ENCODE peak calls at places on chromosomes 12 and 14, in seven cellular contexts. One of them, this sample, is unnamed.

GRCh38 chr12:50734409-50735263 is 29.3 kb upstream of the ATF1 start:
- DNase-seq in stomach: no peak
- DNase-seq in breast epithelium: no peak
- DNase-seq in HCT116: peak
- DNase-seq in GM12891: peak
- DNase-seq in Panc1: peak
- DNase-seq in SK-N-SH: peak
- DNase-seq in this sample: no peak

GRCh38 chr14:94483071-94483451 is 7.1 kb upstream of the SERPINA9 start:
- DNase-seq in SK-N-SH: no peak
- DNase-seq in stomach: no peak
- DNase-seq in HCT116: no peak
- DNase-seq in breast epithelium: no peak
- DNase-seq in GM12891: no peak
- DNase-seq in Panc1: no peak
- DNase-seq in this sample: no peak

GRCh38 chr12:12087693-12088034 is 16.9 kb downstream of the BCL2L14 start:
- DNase-seq in Panc1: no peak
- DNase-seq in HCT116: no peak
- DNase-seq in stomach: no peak
- DNase-seq in GM12891: no peak
- DNase-seq in breast epithelium: no peak
- DNase-seq in SK-N-SH: no peak
- DNase-seq in this sample: no peak

GRCh38 chr12:109732321-109733305 is 19.0 kb downstream of the FAM222A start:
- DNase-seq in stomach: peak
- DNase-seq in GM12891: no peak
- DNase-seq in breast epithelium: peak
- DNase-seq in Panc1: no peak
- DNase-seq in SK-N-SH: peak
- DNase-seq in HCT116: no peak
- DNase-seq in this sample: no peak

GRCh38 chr14:95211721-95212504 is 54.6 kb upstream of the DICER1 start:
- DNase-seq in stomach: peak
- DNase-seq in HCT116: no peak
- DNase-seq in breast epithelium: no peak
- DNase-seq in Panc1: no peak
- DNase-seq in SK-N-SH: no peak
- DNase-seq in GM12891: no peak
- DNase-seq in this sample: no peak

GRCh38 chr12:123242083-123242904 is 9.1 kb downstream of the MTRFR start:
- DNase-seq in breast epithelium: no peak
- DNase-seq in HCT116: no peak
- DNase-seq in SK-N-SH: no peak
- DNase-seq in Panc1: no peak
- DNase-seq in GM12891: no peak
- DNase-seq in stomach: no peak
- DNase-seq in this sample: no peak

GRCh38 chr12:28611115-28611435 is 420.8 kb downstream of the CCDC91 start:
- DNase-seq in stomach: no peak
- DNase-seq in GM12891: no peak
- DNase-seq in Panc1: no peak
- DNase-seq in SK-N-SH: no peak
- DNase-seq in HCT116: peak
- DNase-seq in breast epithelium: no peak
- DNase-seq in this sample: no peak

GRCh38 chr14:33509927-33510535 is 440.8 kb downstream of the EGLN3 start:
- DNase-seq in SK-N-SH: no peak
- DNase-seq in breast epithelium: no peak
- DNase-seq in stomach: no peak
- DNase-seq in Panc1: no peak
- DNase-seq in HCT116: no peak
- DNase-seq in GM12891: no peak
- DNase-seq in this sample: no peak

GRCh38 chr12:118748478-118749380 is 232.6 kb upstream of the SRRM4 start:
- DNase-seq in Panc1: no peak
- DNase-seq in HCT116: no peak
- DNase-seq in GM12891: no peak
- DNase-seq in SK-N-SH: no peak
- DNase-seq in stomach: no peak
- DNase-seq in breast epithelium: no peak
- DNase-seq in this sample: no peak

GRCh38 chr12:6393109-6393508 is 9.1 kb downstream of the LTBR start:
- DNase-seq in GM12891: no peak
- DNase-seq in HCT116: no peak
- DNase-seq in SK-N-SH: no peak
- DNase-seq in Panc1: no peak
- DNase-seq in breast epithelium: no peak
- DNase-seq in stomach: no peak
- DNase-seq in this sample: no peak

GRCh38 chr12:120496353-120497340 is 734 bp downstream of the DYNLL1 start:
- DNase-seq in Panc1: no peak
- DNase-seq in stomach: peak
- DNase-seq in breast epithelium: peak
- DNase-seq in GM12891: peak
- DNase-seq in SK-N-SH: peak
- DNase-seq in HCT116: no peak
- DNase-seq in this sample: peak

GRCh38 chr14:41973178-41973577 is 366.5 kb downstream of the LRFN5 start:
- DNase-seq in SK-N-SH: no peak
- DNase-seq in stomach: no peak
- DNase-seq in Panc1: no peak
- DNase-seq in HCT116: no peak
- DNase-seq in breast epithelium: no peak
- DNase-seq in GM12891: no peak
- DNase-seq in this sample: no peak

GRCh38 chr14:65100905-65101541 is 1.3 kb downstream of the MAX start:
- DNase-seq in SK-N-SH: no peak
- DNase-seq in breast epithelium: no peak
- DNase-seq in GM12891: no peak
- DNase-seq in stomach: no peak
- DNase-seq in HCT116: no peak
- DNase-seq in Panc1: no peak
- DNase-seq in this sample: no peak

GRCh38 chr12:67748761-67749075 is 100.2 kb downstream of the DYRK2 start:
- DNase-seq in GM12891: no peak
- DNase-seq in SK-N-SH: no peak
- DNase-seq in breast epithelium: no peak
- DNase-seq in HCT116: peak
- DNase-seq in stomach: no peak
- DNase-seq in Panc1: no peak
- DNase-seq in this sample: no peak

GRCh38 chr14:105844810-105845724 is 318.7 kb downstream of the TMEM121 start:
- DNase-seq in HCT116: no peak
- DNase-seq in breast epithelium: peak
- DNase-seq in Panc1: no peak
- DNase-seq in stomach: no peak
- DNase-seq in SK-N-SH: no peak
- DNase-seq in GM12891: no peak
- DNase-seq in this sample: no peak

GRCh38 chr12:49863946-49864816 is 21.3 kb upstream of the BCDIN3D start:
- DNase-seq in GM12891: no peak
- DNase-seq in Panc1: no peak
- DNase-seq in breast epithelium: no peak
- DNase-seq in HCT116: no peak
- DNase-seq in SK-N-SH: no peak
- DNase-seq in stomach: no peak
- DNase-seq in this sample: no peak

GRCh38 chr12:66060361-66060907 is 70.1 kb downstream of the LLPH start:
- DNase-seq in stomach: no peak
- DNase-seq in Panc1: no peak
- DNase-seq in GM12891: no peak
- DNase-seq in breast epithelium: no peak
- DNase-seq in HCT116: no peak
- DNase-seq in SK-N-SH: no peak
- DNase-seq in this sample: no peak

GRCh38 chr12:92629349-92630065 is 73.3 kb upstream of the PLEKHG7 start:
- DNase-seq in stomach: peak
- DNase-seq in HCT116: no peak
- DNase-seq in SK-N-SH: no peak
- DNase-seq in breast epithelium: peak
- DNase-seq in GM12891: no peak
- DNase-seq in Panc1: no peak
- DNase-seq in this sample: no peak

GRCh38 chr14:21197418-21198205 is 41.7 kb upstream of the OR5AU1 start:
- DNase-seq in SK-N-SH: no peak
- DNase-seq in HCT116: no peak
- DNase-seq in breast epithelium: no peak
- DNase-seq in GM12891: no peak
- DNase-seq in Panc1: no peak
- DNase-seq in stomach: no peak
- DNase-seq in this sample: no peak
- TF ChIP-seq POLR2AphosphoS5 in SK-N-SH: peak
- TF ChIP-seq POLR2AphosphoS5 in HCT116: no peak
- TF ChIP-seq POLR2AphosphoS5 in breast epithelium: no peak
- TF ChIP-seq POLR2AphosphoS5 in GM12891: no peak
- TF ChIP-seq POLR2AphosphoS5 in Panc1: no peak
- TF ChIP-seq POLR2AphosphoS5 in stomach: no peak
- TF ChIP-seq POLR2AphosphoS5 in this sample: no peak

DNA sequence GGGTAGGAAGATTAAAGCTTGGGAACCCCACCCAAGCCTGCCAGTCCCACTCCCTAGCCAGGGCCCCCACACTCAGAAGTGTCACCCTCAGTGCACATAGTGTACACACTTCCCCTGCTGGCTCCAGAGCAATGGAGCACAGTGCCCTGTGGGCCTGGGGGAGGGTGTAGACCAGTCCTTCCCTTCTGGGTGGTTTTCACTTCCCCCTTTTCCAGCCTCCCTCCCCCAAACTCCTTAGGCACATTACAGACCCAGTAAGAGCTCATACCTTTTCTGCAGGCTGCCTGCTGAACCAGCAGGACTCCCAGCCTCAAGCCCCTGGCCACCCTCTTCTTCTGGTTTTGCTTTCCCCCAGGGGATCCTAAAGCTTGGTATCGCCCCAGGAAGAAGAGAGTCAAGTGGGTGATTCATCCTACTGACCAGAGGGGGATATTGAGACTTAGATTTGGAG is at the start of gene ZNF385A:
- DNase-seq in Panc1: no peak
- DNase-seq in breast epithelium: no peak
- DNase-seq in GM12891: no peak
- DNase-seq in stomach: no peak
- DNase-seq in HCT116: no peak
- DNase-seq in SK-N-SH: no peak
- DNase-seq in this sample: no peak
- TF ChIP-seq POLR2AphosphoS5 in Panc1: no peak
- TF ChIP-seq POLR2AphosphoS5 in breast epithelium: no peak
- TF ChIP-seq POLR2AphosphoS5 in GM12891: no peak
- TF ChIP-seq POLR2AphosphoS5 in stomach: no peak
- TF ChIP-seq POLR2AphosphoS5 in HCT116: no peak
- TF ChIP-seq POLR2AphosphoS5 in SK-N-SH: no peak
- TF ChIP-seq POLR2AphosphoS5 in this sample: no peak

GRCh38 chr14:77087631-77088030 is 10.4 kb upstream of the CIPC start:
- DNase-seq in stomach: no peak
- DNase-seq in breast epithelium: no peak
- DNase-seq in Panc1: no peak
- DNase-seq in GM12891: no peak
- DNase-seq in SK-N-SH: no peak
- DNase-seq in HCT116: no peak
- DNase-seq in this sample: no peak

GRCh38 chr14:77088645-77089044 is 9.4 kb upstream of the CIPC start:
- DNase-seq in breast epithelium: no peak
- DNase-seq in HCT116: no peak
- DNase-seq in SK-N-SH: no peak
- DNase-seq in stomach: no peak
- DNase-seq in Panc1: no peak
- DNase-seq in GM12891: no peak
- DNase-seq in this sample: no peak

GRCh38 chr14:77086017-77086727 is 11.9 kb upstream of the CIPC start:
- DNase-seq in SK-N-SH: no peak
- DNase-seq in breast epithelium: no peak
- DNase-seq in HCT116: no peak
- DNase-seq in Panc1: no peak
- DNase-seq in GM12891: no peak
- DNase-seq in stomach: no peak
- DNase-seq in this sample: no peak

GRCh38 chr14:77086951-77087350 is 11.1 kb upstream of the CIPC start:
- DNase-seq in GM12891: no peak
- DNase-seq in stomach: no peak
- DNase-seq in breast epithelium: no peak
- DNase-seq in Panc1: no peak
- DNase-seq in HCT116: no peak
- DNase-seq in SK-N-SH: no peak
- DNase-seq in this sample: no peak

DNA sequence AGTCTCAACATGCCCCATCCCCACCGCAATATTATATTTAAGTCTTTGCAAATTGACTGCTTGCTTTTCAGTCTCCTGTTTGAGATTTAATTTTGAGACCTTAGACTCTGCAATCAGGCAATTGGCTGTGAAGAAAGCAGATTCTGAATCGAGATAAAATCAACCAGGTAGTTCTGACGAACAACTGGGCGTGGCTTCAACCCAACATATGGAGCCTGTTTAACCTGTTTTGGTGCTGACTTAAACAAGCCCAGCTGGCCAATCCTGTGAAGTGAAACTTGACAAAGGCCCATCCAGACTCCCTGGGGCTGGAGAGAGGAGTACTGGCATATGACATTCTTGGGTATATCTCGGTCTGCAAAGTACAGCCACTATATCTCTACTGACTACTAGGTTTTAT is 9.8 kb upstream of the CIPC start:
- DNase-seq in SK-N-SH: no peak
- DNase-seq in GM12891: no peak
- DNase-seq in Panc1: no peak
- DNase-seq in HCT116: peak
- DNase-seq in stomach: peak
- DNase-seq in breast epithelium: peak
- DNase-seq in this sample: no peak
- TF ChIP-seq POLR2AphosphoS5 in SK-N-SH: no peak
- TF ChIP-seq POLR2AphosphoS5 in GM12891: no peak
- TF ChIP-seq POLR2AphosphoS5 in Panc1: no peak
- TF ChIP-seq POLR2AphosphoS5 in HCT116: no peak
- TF ChIP-seq POLR2AphosphoS5 in stomach: peak
- TF ChIP-seq POLR2AphosphoS5 in breast epithelium: peak
- TF ChIP-seq POLR2AphosphoS5 in this sample: no peak

DNA sequence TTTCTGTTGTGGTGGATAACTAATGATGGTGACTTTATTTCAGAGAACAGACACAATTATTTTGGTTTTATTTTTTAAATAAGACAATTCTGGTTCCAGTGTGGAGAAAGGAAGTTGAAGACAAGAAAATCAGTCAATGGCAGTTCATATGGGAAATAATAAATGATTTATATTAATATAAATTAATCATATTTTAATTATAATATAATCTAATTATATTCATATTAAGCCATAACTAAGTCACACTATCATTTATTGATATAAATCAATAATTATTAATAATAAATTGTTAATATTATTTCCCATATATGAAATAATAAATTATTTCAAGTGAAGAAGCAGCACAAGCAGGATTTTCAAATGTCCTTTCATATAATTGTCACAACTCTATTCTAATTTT is 2.8 kb downstream of the TOMM20L start:
- DNase-seq in stomach: no peak
- DNase-seq in Panc1: no peak
- DNase-seq in GM12891: no peak
- DNase-seq in SK-N-SH: no peak
- DNase-seq in HCT116: no peak
- DNase-seq in breast epithelium: no peak
- DNase-seq in this sample: no peak
- TF ChIP-seq POLR2AphosphoS5 in stomach: no peak
- TF ChIP-seq POLR2AphosphoS5 in Panc1: no peak
- TF ChIP-seq POLR2AphosphoS5 in GM12891: no peak
- TF ChIP-seq POLR2AphosphoS5 in SK-N-SH: no peak
- TF ChIP-seq POLR2AphosphoS5 in HCT116: no peak
- TF ChIP-seq POLR2AphosphoS5 in breast epithelium: no peak
- TF ChIP-seq POLR2AphosphoS5 in this sample: no peak

GRCh38 chr12:132658149-132658905 is 28.8 kb downstream of the POLE start:
- DNase-seq in HCT116: no peak
- DNase-seq in stomach: no peak
- DNase-seq in SK-N-SH: no peak
- DNase-seq in GM12891: no peak
- DNase-seq in Panc1: no peak
- DNase-seq in breast epithelium: no peak
- DNase-seq in this sample: no peak
- TF ChIP-seq POLR2AphosphoS5 in HCT116: no peak
- TF ChIP-seq POLR2AphosphoS5 in stomach: no peak
- TF ChIP-seq POLR2AphosphoS5 in SK-N-SH: no peak
- TF ChIP-seq POLR2AphosphoS5 in GM12891: no peak
- TF ChIP-seq POLR2AphosphoS5 in Panc1: no peak
- TF ChIP-seq POLR2AphosphoS5 in breast epithelium: no peak
- TF ChIP-seq POLR2AphosphoS5 in this sample: no peak

This sample was measured in GM12892.